ENCODE peak calls at places on chromosomes 5 and 9, in nine cellular contexts. G is tibial artery; Q is endothelial cell of umbilical vein; W is ovary; K is SJSA1; B is neural progenitor cell; D is fibroblast of lung; Y is CD8-positive, alpha-beta memory T cell; M is upper lobe of right lung. C is an unnamed sample. For H3K4me1 and H3K27me3, the result is how much of the 10 kb centered on the place peaks cover.

GRCh38 chr5:143404416-143405062 is 1.1 kb upstream of the NR3C1 start:
- DNase-seq in Q (peak), M (peak), G (peak), K (peak), B (peak), Y (peak), W (peak), D (peak), C (peak)

GRCh38 chr5:42974546-42974945 is 65.6 kb downstream of the ANXA2R start:
- DNase-seq in D (peak), K (no peak), W (no peak), Q (no peak), G (no peak), Y (no peak), B (no peak), M (no peak), C (no peak)

GRCh38 chr9:124500796-124501611 is 6.2 kb downstream of the NR5A1 start:
- DNase-seq in D (no peak), Y (no peak), B (no peak), Q (no peak), M (no peak), G (no peak), K (no peak), W (no peak), C (no peak)

GRCh38 chr5:150644496-150644895 is 4.0 kb downstream of the SYNPO start:
- DNase-seq in Y (no peak), D (no peak), Q (no peak), M (no peak), B (no peak), W (peak), K (no peak), G (no peak), C (no peak)

GRCh38 chr5:52725065-52725746 is 62.5 kb upstream of the ITGA1 start:
- DNase-seq in W (no peak), M (no peak), G (no peak), Q (no peak), Y (peak), D (peak), K (no peak), B (no peak), C (peak)

GRCh38 chr9:132074736-132075135 is 4.9 kb downstream of the MED27 start:
- DNase-seq in Y (no peak), K (no peak), M (no peak), W (no peak), Q (peak), B (no peak), G (peak), D (peak), C (no peak)

GRCh38 chr5:141476132-141476909 is 555 bp downstream of the PCDHGC3 start:
- DNase-seq in B (peak), D (peak), K (peak), Q (peak), W (peak), M (peak), G (peak), Y (no peak), C (no peak)

GRCh38 chr9:91589101-91589553 is 165.5 kb upstream of the NFIL3 start:
- DNase-seq in W (peak), Y (no peak), D (peak), K (peak), M (no peak), B (no peak), G (no peak), Q (no peak), C (no peak)

GRCh38 chr5:61010759-61011460 is 65.9 kb downstream of the NDUFAF2 start:
- DNase-seq in G (no peak), W (no peak), Q (no peak), D (no peak), Y (no peak), K (no peak), B (peak), M (no peak), C (no peak)

GRCh38 chr5:89043676-89044075 is 160.7 kb upstream of the MEF2C start:
- DNase-seq in B (no peak), D (peak), G (no peak), Q (peak), K (peak), W (no peak), Y (no peak), M (no peak), C (no peak)

GRCh38 chr5:142737169-142737568 is 33.0 kb upstream of the ARHGAP26 start:
- DNase-seq in Y (no peak), M (no peak), Q (no peak), W (no peak), B (no peak), D (no peak), G (no peak), K (no peak), C (no peak)

GRCh38 chr9:133369923-133370322 is 5.9 kb downstream of the SURF4 start:
- DNase-seq in K (no peak), M (no peak), Y (no peak), B (no peak), W (no peak), Q (no peak), G (no peak), D (no peak), C (no peak)

GRCh38 chr9:133370680-133371079 is 5.2 kb downstream of the SURF4 start:
- DNase-seq in K (no peak), M (no peak), G (no peak), Q (no peak), D (no peak), B (no peak), Y (peak), W (no peak), C (no peak)

GRCh38 chr9:133369419-133369818 is 6.4 kb downstream of the SURF4 start:
- DNase-seq in Q (no peak), D (no peak), G (no peak), Y (no peak), W (no peak), K (no peak), M (no peak), B (no peak), C (no peak)

GRCh38 chr9:133372144-133372543 is 3.7 kb downstream of the SURF4 start:
- DNase-seq in M (no peak), Q (no peak), W (no peak), G (peak), K (no peak), Y (no peak), B (no peak), D (no peak), C (no peak)

GRCh38 chr9:133371261-133371711 is 4.6 kb downstream of the SURF4 start:
- DNase-seq in K (no peak), Y (peak), B (no peak), D (peak), M (no peak), W (no peak), Q (no peak), G (no peak), C (no peak)
- H3K4me1 ChIP-seq in K (under half), Y (half or more), B (under half), D (under half), M (half or more), W (under half), Q (under half), G (half or more), C (under half)

DNA sequence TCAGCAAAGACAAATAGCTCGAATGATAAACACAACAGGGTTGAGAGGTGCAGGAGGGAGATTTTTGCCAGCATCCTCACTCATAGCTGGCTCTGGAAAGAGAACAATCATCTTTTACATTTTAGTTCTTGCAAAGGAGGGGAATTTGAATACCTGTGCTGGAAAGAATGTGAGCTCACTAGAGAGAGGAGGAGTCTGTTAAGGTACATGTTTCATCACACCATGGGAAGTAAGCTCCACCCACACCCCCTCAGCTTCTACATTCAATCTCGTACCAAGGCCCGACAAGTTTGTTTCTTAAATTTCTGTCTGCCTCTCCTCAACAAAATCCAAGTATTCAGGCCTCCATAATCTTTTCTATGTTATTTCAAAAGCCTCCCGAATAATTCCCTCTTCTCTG is 254.6 kb downstream of the BRINP1 start:
- DNase-seq in K (no peak), M (no peak), G (no peak), B (no peak), D (no peak), Y (no peak), Q (no peak), W (no peak), C (no peak)
- H3K27ac ChIP-seq in K (no peak), M (no peak), G (no peak), B (no peak), D (no peak), Y (no peak), Q (no peak), W (no peak), C (no peak)

GRCh38 chr5:115181757-115182156 is 12.0 kb upstream of the TRIM36 start:
- DNase-seq in D (no peak), M (no peak), Q (no peak), G (no peak), B (no peak), Y (no peak), W (no peak), K (no peak), C (no peak)

GRCh38 chr5:115179068-115179958 is 9.6 kb upstream of the TRIM36 start:
- DNase-seq in Q (no peak), G (no peak), K (no peak), D (peak), Y (no peak), W (peak), M (no peak), B (peak), C (no peak)

GRCh38 chr5:115184780-115185179 is 15.1 kb upstream of the TRIM36 start:
- DNase-seq in W (no peak), B (no peak), Y (no peak), D (peak), Q (no peak), M (no peak), K (no peak), G (no peak), C (no peak)

DNA sequence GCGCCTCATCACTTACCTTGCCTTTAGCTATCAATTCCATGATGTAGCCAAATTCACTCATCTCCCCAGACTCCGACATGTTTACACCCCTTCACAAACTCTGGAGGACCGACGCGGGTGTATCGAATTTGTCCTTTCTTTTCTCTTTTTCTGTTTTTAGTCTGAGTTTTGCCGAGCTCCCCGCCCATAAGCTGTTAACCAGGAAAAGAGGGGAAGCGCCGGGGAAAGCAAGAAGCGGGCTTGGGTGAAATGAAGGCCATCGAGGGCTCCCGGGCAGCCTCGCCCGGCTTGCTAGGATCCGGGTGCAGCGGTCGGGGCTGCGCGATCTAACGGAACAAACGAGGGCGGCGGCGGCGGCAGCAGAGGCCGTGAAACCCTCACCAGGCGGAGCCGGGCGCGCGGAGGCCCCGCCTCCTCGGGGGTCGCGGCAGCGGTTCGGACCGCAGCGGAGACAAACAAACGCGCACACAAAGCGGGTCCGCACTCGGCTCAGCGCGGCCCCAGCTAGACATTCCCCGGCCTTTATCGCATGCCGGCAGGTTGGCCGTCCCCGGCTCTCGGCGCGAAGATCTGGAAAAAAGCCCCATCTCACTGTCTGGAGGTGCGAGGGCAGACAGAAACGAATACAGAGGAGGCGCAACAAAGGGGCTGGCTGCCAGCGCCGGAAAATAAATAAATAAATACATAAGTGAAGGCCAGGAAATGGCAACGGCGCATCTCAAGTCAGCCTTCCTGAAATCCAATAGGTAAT is 10.4 kb upstream of the TRIM36 start:
- DNase-seq in G (no peak), W (peak), Y (peak), B (peak), M (peak), K (peak), Q (peak), D (peak), C (no peak)
- H3K27me3 ChIP-seq in G (under half), W (under half), Y (half or more), B (half or more), M (half or more), K (half or more), Q (half or more), D (under half), C (under half)

GRCh38 chr5:56072863-56073777 is 78.4 kb upstream of the IL6ST start:
- DNase-seq in Y (no peak), M (no peak), G (no peak), Q (no peak), K (no peak), B (no peak), W (no peak), D (peak), C (no peak)
- H3K4me1 ChIP-seq in Y (half or more), M (under half), G (under half), Q (under half), K (under half), B (under half), W (under half), D (under half), C (under half)

GRCh38 chr5:177370488-177371119 is 12.9 kb downstream of the RGS14 start:
- DNase-seq in G (peak), Q (peak), Y (peak), W (peak), B (peak), M (peak), D (peak), K (peak), C (peak)
- H3K27ac ChIP-seq in G (no peak), Q (no peak), Y (no peak), W (no peak), B (no peak), M (peak), D (no peak), K (no peak), C (peak)

GRCh38 chr5:135027318-135027698 is 6.7 kb downstream of the PITX1 start:
- DNase-seq in D (no peak), W (no peak), Q (no peak), M (no peak), G (no peak), Y (no peak), K (no peak), B (peak), C (no peak)
- H3K27me3 ChIP-seq in D (under half), W (under half), Q (half or more), M (half or more), G (under half), Y (under half), K (under half), B (half or more), C (half or more)

GRCh38 chr9:113562653-113563381 is 99.3 kb downstream of the RGS3 start:
- DNase-seq in W (no peak), M (peak), B (no peak), Y (no peak), K (no peak), G (peak), D (no peak), Q (no peak), C (peak)

GRCh38 chr9:113560621-113560915 is 97.0 kb downstream of the RGS3 start:
- DNase-seq in D (no peak), G (peak), W (peak), M (no peak), Y (no peak), Q (no peak), K (no peak), B (no peak), C (peak)

GRCh38 chr9:113558632-113559502 is 95.3 kb downstream of the RGS3 start:
- DNase-seq in G (peak), K (no peak), Q (peak), B (no peak), D (peak), Y (no peak), M (peak), W (peak), C (no peak)

GRCh38 chr9:113559834-113560620 is 96.5 kb downstream of the RGS3 start:
- DNase-seq in W (peak), B (no peak), Q (no peak), Y (no peak), D (no peak), K (no peak), M (peak), G (no peak), C (peak)

DNA sequence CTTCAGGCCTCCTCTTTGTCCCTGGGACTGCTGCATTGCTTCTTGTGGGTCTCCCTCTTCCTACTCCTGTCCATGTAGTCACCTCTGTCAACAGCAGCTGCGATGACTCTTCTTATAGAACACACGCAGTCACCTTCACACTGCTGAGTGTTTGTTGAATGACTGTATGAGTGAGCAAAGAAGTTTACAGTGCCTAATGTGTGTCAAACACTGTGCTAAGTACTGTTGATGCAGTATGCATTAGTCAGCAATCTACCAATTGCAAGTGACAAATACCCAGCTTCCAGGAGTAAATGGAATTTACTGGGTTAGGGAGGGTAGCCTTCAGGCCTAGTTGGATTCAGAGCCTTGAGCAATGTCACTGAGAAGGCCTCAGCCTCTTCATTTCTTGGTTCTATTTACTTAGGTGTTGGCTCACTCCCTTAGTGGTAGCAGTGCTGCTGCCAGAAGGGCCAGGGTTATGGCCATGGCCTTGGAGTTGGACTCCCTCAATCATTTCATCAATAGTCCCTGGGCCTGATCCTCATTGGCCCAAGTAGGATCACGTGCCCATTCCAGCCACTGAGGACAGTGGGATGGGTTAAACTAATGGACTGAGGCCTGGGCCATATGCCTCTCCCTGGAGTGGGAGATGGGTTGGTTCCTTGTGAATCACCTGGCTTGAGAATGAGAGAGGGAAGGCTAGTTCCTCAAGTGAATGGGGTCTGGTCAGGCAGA is 93.5 kb downstream of the RGS3 start:
- DNase-seq in Y (no peak), D (peak), G (no peak), B (no peak), Q (no peak), W (peak), K (peak), M (no peak), C (no peak)
- H3K4me1 ChIP-seq in Y (under half), D (under half), G (under half), B (under half), Q (under half), W (under half), K (under half), M (under half), C (under half)

GRCh38 chr9:87748895-87749294 is 23.0 kb downstream of the CTSL start:
- DNase-seq in B (no peak), D (no peak), G (no peak), Q (peak), W (no peak), M (no peak), Y (no peak), K (no peak), C (no peak)
- H3K27ac ChIP-seq in B (no peak), D (no peak), G (no peak), Q (no peak), W (no peak), M (no peak), Y (no peak), K (no peak), C (no peak)

GRCh38 chr5:169029087-169029486 is 271.9 kb downstream of the SLIT3 start:
- DNase-seq in Q (no peak), B (no peak), D (peak), G (no peak), Y (no peak), W (no peak), K (peak), M (no peak), C (no peak)
- H3K27me3 ChIP-seq in Q (under half), B (under half), D (under half), G (under half), Y (under half), W (under half), K (under half), M (under half), C (under half)